ENCODE peak calls at places on chromosomes 11 and 22, in seven cellular contexts. W is K562, H is SK-N-SH, I is GM12878, J is H1, P is HCT116, B is HepG2. X is an unnamed sample.
A peak's percentile ranks its signal among the peaks of the same experiment; 100 is the strongest.

GRCh38 chr11:9180784-9181183 is 84.4 kb downstream of the DENND5A start:
- DNase-seq in W (no peak), H (no peak), I (no peak), J (no peak), P (no peak), B (no peak), X (no peak)

GRCh38 chr11:60925685-60926267 is 1.5 kb downstream of the TMEM132A start:
- DNase-seq in W (no peak), H (peak; percentile 34), I (no peak), J (no peak), P (no peak), B (no peak), X (no peak)

GRCh38 chr11:27700351-27701261 is at the start of gene BDNF:
- DNase-seq in W (no peak), H (peak; percentile 68), I (no peak), J (peak; percentile 73), P (no peak), B (no peak), X (no peak)

GRCh38 chr22:47152236-47152635 is 389.8 kb downstream of the TBC1D22A start:
- DNase-seq in W (no peak), H (no peak), I (no peak), J (no peak), P (no peak), B (no peak), X (no peak)

GRCh38 chr11:66081505-66081904 is 11.4 kb downstream of the PACS1 start:
- DNase-seq in W (no peak), H (no peak), I (no peak), J (no peak), P (no peak), B (no peak), X (no peak)

GRCh38 chr11:92413757-92414513 is 189.3 kb downstream of the FAT3 start:
- DNase-seq in W (no peak), H (no peak), I (peak; percentile 8), J (no peak), P (no peak), B (no peak), X (no peak)

GRCh38 chr11:63682045-63682915 is 980 bp downstream of the RTN3 start:
- DNase-seq in W (peak; percentile 40), H (peak; percentile 55), I (no peak), J (peak; percentile 56), P (no peak), B (peak; percentile 8), X (no peak)

GRCh38 chr11:111205622-111206385 is 39.7 kb upstream of the POU2AF2 start:
- DNase-seq in W (no peak), H (no peak), I (no peak), J (no peak), P (no peak), B (no peak), X (no peak)

GRCh38 chr11:73660497-73661034 is 14.2 kb downstream of the PLEKHB1 start:
- DNase-seq in W (no peak), H (no peak), I (no peak), J (no peak), P (no peak), B (no peak), X (no peak)

GRCh38 chr11:112318193-112318592 is 57.5 kb upstream of the PLET1 start:
- DNase-seq in W (no peak), H (no peak), I (no peak), J (no peak), P (peak; percentile 4), B (no peak), X (no peak)

GRCh38 chr11:117345039-117345438 is 17.4 kb downstream of the CEP164 start:
- DNase-seq in W (no peak), H (no peak), I (no peak), J (no peak), P (no peak), B (no peak), X (no peak)

GRCh38 chr22:20751185-20751851 is 22.6 kb upstream of the SERPIND1 start:
- DNase-seq in W (peak; percentile 52), H (no peak), I (no peak), J (peak; percentile 70), P (no peak), B (no peak), X (no peak)

GRCh38 chr22:37224757-37225420 is 12.6 kb upstream of the SSTR3 start:
- DNase-seq in W (no peak), H (no peak), I (no peak), J (no peak), P (no peak), B (no peak), X (no peak)

GRCh38 chr11:44445500-44446340 is 119.7 kb upstream of the CD82 start:
- DNase-seq in W (no peak), H (no peak), I (no peak), J (no peak), P (no peak), B (no peak), X (no peak)

GRCh38 chr11:28009383-28009782 is 98.6 kb downstream of the KIF18A start:
- DNase-seq in W (no peak), H (no peak), I (no peak), J (no peak), P (no peak), B (no peak), X (no peak)

GRCh38 chr11:68314886-68315580 is 2.6 kb downstream of the LRP5 start:
- DNase-seq in W (peak; percentile 44), H (peak; percentile 57), I (no peak), J (no peak), P (peak; percentile 26), B (peak; percentile 96), X (no peak)

GRCh38 chr11:17298302-17298701 is 21.8 kb downstream of the NUCB2 start:
- DNase-seq in W (no peak), H (no peak), I (no peak), J (no peak), P (no peak), B (no peak), X (no peak)

GRCh38 chr11:20337526-20338154 is 25.9 kb upstream of the HTATIP2 start:
- DNase-seq in W (no peak), H (peak; percentile 74), I (no peak), J (peak; percentile 55), P (peak; percentile 27), B (peak; percentile 18), X (no peak)

GRCh38 chr11:45577755-45578154 is 87.7 kb downstream of the CHST1 start:
- DNase-seq in W (no peak), H (no peak), I (no peak), J (no peak), P (no peak), B (no peak), X (no peak)

GRCh38 chr22:44261861-44262595 is 50.7 kb downstream of the SHISAL1 start:
- DNase-seq in W (no peak), H (peak; percentile 78), I (no peak), J (no peak), P (no peak), B (no peak), X (no peak)

DNA sequence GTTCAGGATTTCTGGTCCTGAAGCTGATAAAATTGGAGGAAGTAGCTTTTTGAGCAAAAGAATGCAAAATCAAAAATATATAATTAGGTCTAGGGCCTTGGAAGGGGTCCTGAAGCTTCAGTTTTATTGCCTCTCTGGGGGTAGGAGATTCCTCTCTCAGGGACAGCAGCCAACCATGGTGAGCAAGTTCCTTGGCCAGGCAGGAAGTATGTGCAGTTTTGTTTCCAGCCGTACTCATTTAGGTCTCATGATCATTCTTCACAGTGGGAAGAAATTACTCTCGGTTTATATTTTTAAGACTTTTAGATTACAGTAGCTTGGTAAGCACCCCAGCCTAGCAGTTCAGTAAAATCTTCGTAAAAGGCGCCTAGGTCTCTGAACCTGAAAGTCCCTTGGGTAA is 3.0 kb upstream of the RAB38 start:
- DNase-seq in W (no peak), H (no peak), I (no peak), J (no peak), P (no peak), B (no peak), X (no peak)
- TF ChIP-seq SIN3A in W (no peak), H (no peak), I (no peak), J (no peak), P (no peak), B (no peak), X (no peak)

GRCh38 chr11:416757-417621 is 2.2 kb upstream of the SIGIRR start:
- DNase-seq in W (no peak), H (no peak), I (no peak), J (peak; percentile 90), P (no peak), B (no peak), X (no peak)
- TF ChIP-seq SIN3A in W (no peak), H (no peak), I (no peak), J (no peak), P (no peak), B (no peak), X (no peak)

DNA sequence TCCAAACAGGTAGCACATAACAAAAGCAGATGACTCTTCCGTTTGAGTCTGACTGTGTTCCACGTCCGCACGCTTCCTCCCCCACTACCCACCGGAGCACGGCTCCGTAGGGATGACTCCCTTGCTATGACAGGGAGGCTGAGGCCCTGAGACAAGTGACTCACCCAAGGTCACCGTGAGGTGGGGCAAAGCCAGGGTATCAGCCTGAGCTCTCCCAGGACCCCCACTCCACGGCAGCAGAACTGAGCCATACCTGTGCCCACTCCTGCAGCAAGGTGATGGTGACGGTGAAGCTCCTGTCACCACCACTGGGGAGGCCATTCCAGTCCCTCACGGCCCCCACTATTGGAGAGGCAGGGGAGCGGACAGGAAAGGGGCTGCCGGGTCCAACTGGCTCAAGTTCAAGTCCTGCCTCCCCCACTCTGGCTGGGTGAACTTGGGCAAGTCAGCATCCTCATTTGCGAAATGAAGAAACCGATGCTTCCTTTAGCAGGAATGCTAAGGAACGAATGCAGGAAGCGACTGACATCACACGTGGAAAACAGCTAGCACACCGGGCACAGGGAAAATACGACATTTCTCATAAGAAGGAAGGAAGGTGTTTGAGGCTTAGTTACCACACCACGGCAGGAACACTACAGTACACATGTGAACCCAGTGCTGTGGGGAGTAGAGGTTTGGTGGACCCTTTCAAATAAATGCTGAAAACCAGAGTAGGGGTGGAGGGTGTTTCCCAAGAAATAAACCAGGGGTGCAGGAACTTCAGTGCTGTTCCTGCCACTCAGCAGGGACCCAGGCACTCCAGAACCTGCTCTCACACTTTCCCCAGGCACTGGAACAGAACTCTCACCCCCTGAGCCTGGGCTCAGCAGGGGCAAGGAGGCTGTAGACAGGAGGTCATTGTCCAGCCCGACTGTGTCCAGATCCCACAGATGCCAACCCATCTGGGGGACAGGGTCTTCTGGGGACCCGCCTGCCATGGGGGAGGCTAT is 32.4 kb upstream of the CBX7 start:
- DNase-seq in W (no peak), H (no peak), I (no peak), J (no peak), P (no peak), B (no peak), X (no peak)
- TF ChIP-seq SIN3A in W (no peak), H (no peak), I (no peak), J (no peak), P (no peak), B (no peak), X (no peak)

GRCh38 chr22:29703595-29704195 is 16.1 kb upstream of the CABP7 start:
- DNase-seq in W (no peak), H (peak; percentile 52), I (no peak), J (no peak), P (no peak), B (no peak), X (no peak)

GRCh38 chr22:29702025-29702930 is 17.5 kb upstream of the CABP7 start:
- DNase-seq in W (no peak), H (peak; percentile 41), I (no peak), J (no peak), P (no peak), B (no peak), X (no peak)

GRCh38 chr22:29700206-29700948 is 19.4 kb upstream of the CABP7 start:
- DNase-seq in W (no peak), H (no peak), I (no peak), J (no peak), P (no peak), B (no peak), X (no peak)

GRCh38 chr22:29702931-29703594 is 16.7 kb upstream of the CABP7 start:
- DNase-seq in W (no peak), H (peak; percentile 20), I (no peak), J (no peak), P (no peak), B (no peak), X (no peak)

GRCh38 chr22:29700949-29701927 is 18.6 kb upstream of the CABP7 start:
- DNase-seq in W (peak; percentile 20), H (peak; percentile 64), I (no peak), J (no peak), P (peak; percentile 51), B (peak; percentile 37), X (no peak)
- TF ChIP-seq SIN3A in W (no peak), H (no peak), I (no peak), J (no peak), P (no peak), B (no peak), X (no peak)

X was measured in Panc1.